ENCODE peak calls at places on chromosomes 12 and 14, in ten cellular contexts. One of them, this sample, is unnamed.

GRCh38 chr14:97777622-97778021 is 980.4 kb downstream of the VRK1 start:
- DNase-seq in fibroblast of the aortic adventitia: no peak
- DNase-seq in GM23338: no peak
- DNase-seq in A549: no peak
- DNase-seq in uterus: no peak
- DNase-seq in AG04450: no peak
- DNase-seq in upper lobe of right lung: no peak
- DNase-seq in brain microvascular endothelial cell: no peak
- DNase-seq in PC-9: no peak
- DNase-seq in fibroblast of villous mesenchyme: no peak
- DNase-seq in this sample: no peak

GRCh38 chr12:51822261-51822616 is 26.3 kb downstream of the FIGNL2 start:
- DNase-seq in fibroblast of villous mesenchyme: no peak
- DNase-seq in GM23338: no peak
- DNase-seq in upper lobe of right lung: no peak
- DNase-seq in fibroblast of the aortic adventitia: no peak
- DNase-seq in AG04450: no peak
- DNase-seq in PC-9: no peak
- DNase-seq in brain microvascular endothelial cell: no peak
- DNase-seq in A549: no peak
- DNase-seq in uterus: no peak
- DNase-seq in this sample: no peak

GRCh38 chr14:73802431-73803188 is 49.0 kb upstream of the PTGR2 start:
- DNase-seq in AG04450: no peak
- DNase-seq in uterus: no peak
- DNase-seq in A549: no peak
- DNase-seq in fibroblast of the aortic adventitia: no peak
- DNase-seq in fibroblast of villous mesenchyme: no peak
- DNase-seq in GM23338: peak; percentile 19
- DNase-seq in brain microvascular endothelial cell: no peak
- DNase-seq in PC-9: no peak
- DNase-seq in upper lobe of right lung: no peak
- DNase-seq in this sample: no peak

GRCh38 chr14:81464253-81465001 is 64.3 kb upstream of the STON2 start:
- DNase-seq in fibroblast of the aortic adventitia: peak; percentile 78
- DNase-seq in upper lobe of right lung: no peak
- DNase-seq in fibroblast of villous mesenchyme: peak; percentile 69
- DNase-seq in uterus: no peak
- DNase-seq in A549: peak; percentile 60
- DNase-seq in brain microvascular endothelial cell: peak; percentile 65
- DNase-seq in PC-9: no peak
- DNase-seq in GM23338: peak; percentile 80
- DNase-seq in AG04450: peak; percentile 30
- DNase-seq in this sample: peak; percentile 67

GRCh38 chr12:120000556-120000955 is 11.5 kb downstream of the BICDL1 start:
- DNase-seq in fibroblast of villous mesenchyme: no peak
- DNase-seq in fibroblast of the aortic adventitia: no peak
- DNase-seq in AG04450: no peak
- DNase-seq in brain microvascular endothelial cell: no peak
- DNase-seq in uterus: no peak
- DNase-seq in upper lobe of right lung: no peak
- DNase-seq in A549: no peak
- DNase-seq in PC-9: no peak
- DNase-seq in GM23338: no peak
- DNase-seq in this sample: no peak

GRCh38 chr14:21072102-21072501 is 2.0 kb downstream of the ARHGEF40 start:
- DNase-seq in AG04450: peak; percentile 44
- DNase-seq in fibroblast of the aortic adventitia: peak; percentile 95
- DNase-seq in fibroblast of villous mesenchyme: peak; percentile 66
- DNase-seq in upper lobe of right lung: no peak
- DNase-seq in PC-9: no peak
- DNase-seq in brain microvascular endothelial cell: peak; percentile 70
- DNase-seq in A549: peak; percentile 32
- DNase-seq in GM23338: peak; percentile 30
- DNase-seq in uterus: no peak
- DNase-seq in this sample: peak; percentile 83

GRCh38 chr12:109444263-109444662 is 32.8 kb downstream of the KCTD10 start:
- DNase-seq in AG04450: no peak
- DNase-seq in fibroblast of villous mesenchyme: no peak
- DNase-seq in A549: no peak
- DNase-seq in uterus: no peak
- DNase-seq in GM23338: no peak
- DNase-seq in upper lobe of right lung: no peak
- DNase-seq in PC-9: no peak
- DNase-seq in fibroblast of the aortic adventitia: no peak
- DNase-seq in brain microvascular endothelial cell: no peak
- DNase-seq in this sample: no peak

GRCh38 chr12:84413656-84414055 is 498.9 kb downstream of the SLC6A15 start:
- DNase-seq in upper lobe of right lung: no peak
- DNase-seq in AG04450: no peak
- DNase-seq in brain microvascular endothelial cell: no peak
- DNase-seq in GM23338: no peak
- DNase-seq in A549: no peak
- DNase-seq in fibroblast of villous mesenchyme: no peak
- DNase-seq in PC-9: no peak
- DNase-seq in fibroblast of the aortic adventitia: no peak
- DNase-seq in uterus: no peak
- DNase-seq in this sample: no peak

GRCh38 chr12:130633771-130634170 is 82.3 kb downstream of the RIMBP2 start:
- DNase-seq in brain microvascular endothelial cell: no peak
- DNase-seq in fibroblast of villous mesenchyme: no peak
- DNase-seq in A549: no peak
- DNase-seq in fibroblast of the aortic adventitia: no peak
- DNase-seq in PC-9: no peak
- DNase-seq in GM23338: peak; percentile 53
- DNase-seq in upper lobe of right lung: peak; percentile 63
- DNase-seq in uterus: no peak
- DNase-seq in AG04450: no peak
- DNase-seq in this sample: no peak

GRCh38 chr12:115306380-115306779 is 622.4 kb upstream of the TBX3 start:
- DNase-seq in AG04450: no peak
- DNase-seq in GM23338: no peak
- DNase-seq in upper lobe of right lung: no peak
- DNase-seq in brain microvascular endothelial cell: no peak
- DNase-seq in A549: no peak
- DNase-seq in PC-9: peak; percentile 54
- DNase-seq in fibroblast of villous mesenchyme: no peak
- DNase-seq in fibroblast of the aortic adventitia: no peak
- DNase-seq in uterus: no peak
- DNase-seq in this sample: no peak

GRCh38 chr14:103123634-103124500 is 606 bp downstream of the TNFAIP2 start:
- DNase-seq in GM23338: peak; percentile 70
- DNase-seq in fibroblast of the aortic adventitia: peak; percentile 34
- DNase-seq in A549: no peak
- DNase-seq in PC-9: peak; percentile 77
- DNase-seq in upper lobe of right lung: no peak
- DNase-seq in fibroblast of villous mesenchyme: peak; percentile 58
- DNase-seq in brain microvascular endothelial cell: no peak
- DNase-seq in AG04450: no peak
- DNase-seq in uterus: peak; percentile 74
- DNase-seq in this sample: peak; percentile 58

GRCh38 chr14:105138551-105139111 is 29.9 kb downstream of the JAG2 start:
- DNase-seq in PC-9: no peak
- DNase-seq in AG04450: no peak
- DNase-seq in brain microvascular endothelial cell: no peak
- DNase-seq in A549: no peak
- DNase-seq in upper lobe of right lung: no peak
- DNase-seq in fibroblast of the aortic adventitia: no peak
- DNase-seq in uterus: no peak
- DNase-seq in GM23338: no peak
- DNase-seq in fibroblast of villous mesenchyme: no peak
- DNase-seq in this sample: no peak

GRCh38 chr12:34126239-34126641 is 103.9 kb downstream of the ALG10 start:
- DNase-seq in GM23338: no peak
- DNase-seq in PC-9: no peak
- DNase-seq in fibroblast of villous mesenchyme: peak; percentile 0
- DNase-seq in brain microvascular endothelial cell: no peak
- DNase-seq in AG04450: no peak
- DNase-seq in fibroblast of the aortic adventitia: no peak
- DNase-seq in A549: no peak
- DNase-seq in uterus: no peak
- DNase-seq in upper lobe of right lung: no peak
- DNase-seq in this sample: no peak

GRCh38 chr12:122145505-122146330 is 28.3 kb downstream of the IL31 start:
- DNase-seq in fibroblast of the aortic adventitia: no peak
- DNase-seq in A549: no peak
- DNase-seq in GM23338: no peak
- DNase-seq in upper lobe of right lung: no peak
- DNase-seq in AG04450: no peak
- DNase-seq in brain microvascular endothelial cell: no peak
- DNase-seq in PC-9: no peak
- DNase-seq in uterus: no peak
- DNase-seq in fibroblast of villous mesenchyme: no peak
- DNase-seq in this sample: no peak

DNA sequence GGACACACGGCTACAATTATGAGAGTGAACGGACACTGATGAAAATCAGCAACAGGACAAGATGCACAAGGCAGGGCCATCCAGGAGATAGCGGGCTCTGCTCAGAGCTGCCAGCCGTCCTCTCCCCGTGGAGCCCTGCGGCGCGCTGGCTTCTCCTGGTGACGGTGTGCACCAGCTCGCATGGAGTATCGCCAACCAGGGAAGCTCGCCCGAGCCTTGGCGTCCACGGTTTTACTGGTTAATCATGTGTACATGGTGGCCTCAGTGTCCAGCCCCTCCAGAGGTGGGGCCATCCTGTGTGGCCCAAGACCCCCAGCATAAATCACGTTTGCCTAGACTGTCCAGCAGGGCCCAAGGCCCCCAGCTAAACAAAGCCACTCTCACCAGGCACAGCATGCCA is 31.2 kb upstream of the DYNC1H1 start:
- DNase-seq in upper lobe of right lung: no peak
- DNase-seq in AG04450: no peak
- DNase-seq in fibroblast of villous mesenchyme: no peak
- DNase-seq in PC-9: no peak
- DNase-seq in A549: no peak
- DNase-seq in uterus: no peak
- DNase-seq in brain microvascular endothelial cell: no peak
- DNase-seq in fibroblast of the aortic adventitia: no peak
- DNase-seq in GM23338: no peak
- DNase-seq in this sample: no peak
- H3K4me3 ChIP-seq in upper lobe of right lung: no peak overlapping the region
- H3K4me3 ChIP-seq in AG04450: no peak overlapping the region
- H3K4me3 ChIP-seq in fibroblast of villous mesenchyme: no peak overlapping the region
- H3K4me3 ChIP-seq in PC-9: no peak overlapping the region
- H3K4me3 ChIP-seq in A549: no peak overlapping the region
- H3K4me3 ChIP-seq in uterus: no peak overlapping the region
- H3K4me3 ChIP-seq in brain microvascular endothelial cell: no peak overlapping the region
- H3K4me3 ChIP-seq in fibroblast of the aortic adventitia: no peak overlapping the region
- H3K4me3 ChIP-seq in GM23338: no peak overlapping the region
- H3K4me3 ChIP-seq in this sample: no peak overlapping the region

GRCh38 chr14:57352771-57353170 is 37.6 kb upstream of the NAA30 start:
- DNase-seq in brain microvascular endothelial cell: no peak
- DNase-seq in AG04450: no peak
- DNase-seq in fibroblast of villous mesenchyme: no peak
- DNase-seq in GM23338: no peak
- DNase-seq in PC-9: no peak
- DNase-seq in uterus: no peak
- DNase-seq in fibroblast of the aortic adventitia: no peak
- DNase-seq in upper lobe of right lung: no peak
- DNase-seq in A549: no peak
- DNase-seq in this sample: no peak
- TF ChIP-seq CTCF in brain microvascular endothelial cell: no peak
- TF ChIP-seq CTCF in AG04450: no peak
- TF ChIP-seq CTCF in fibroblast of villous mesenchyme: no peak
- TF ChIP-seq CTCF in GM23338: no peak
- TF ChIP-seq CTCF in PC-9: no peak
- TF ChIP-seq CTCF in uterus: no peak
- TF ChIP-seq CTCF in fibroblast of the aortic adventitia: no peak
- TF ChIP-seq CTCF in upper lobe of right lung: no peak
- TF ChIP-seq CTCF in A549: no peak
- TF ChIP-seq CTCF in this sample: no peak

GRCh38 chr12:77122236-77122635 is 56.9 kb upstream of the E2F7 start:
- DNase-seq in PC-9: peak; percentile 60
- DNase-seq in upper lobe of right lung: no peak
- DNase-seq in uterus: no peak
- DNase-seq in AG04450: peak; percentile 76
- DNase-seq in GM23338: no peak
- DNase-seq in A549: no peak
- DNase-seq in fibroblast of villous mesenchyme: peak; percentile 89
- DNase-seq in brain microvascular endothelial cell: peak; percentile 98
- DNase-seq in fibroblast of the aortic adventitia: peak; percentile 98
- DNase-seq in this sample: peak; percentile 98

GRCh38 chr12:77122661-77123060 is 57.3 kb upstream of the E2F7 start:
- DNase-seq in AG04450: no peak
- DNase-seq in upper lobe of right lung: no peak
- DNase-seq in GM23338: no peak
- DNase-seq in uterus: no peak
- DNase-seq in brain microvascular endothelial cell: peak; percentile 26
- DNase-seq in PC-9: no peak
- DNase-seq in fibroblast of the aortic adventitia: peak; percentile 71
- DNase-seq in fibroblast of villous mesenchyme: no peak
- DNase-seq in A549: no peak
- DNase-seq in this sample: peak; percentile 47

GRCh38 chr12:77118696-77119095 is 53.3 kb upstream of the E2F7 start:
- DNase-seq in uterus: no peak
- DNase-seq in fibroblast of the aortic adventitia: no peak
- DNase-seq in fibroblast of villous mesenchyme: peak; percentile 59
- DNase-seq in upper lobe of right lung: no peak
- DNase-seq in GM23338: no peak
- DNase-seq in brain microvascular endothelial cell: peak; percentile 14
- DNase-seq in A549: no peak
- DNase-seq in AG04450: no peak
- DNase-seq in PC-9: no peak
- DNase-seq in this sample: peak; percentile 57

GRCh38 chr12:77120695-77121094 is 55.3 kb upstream of the E2F7 start:
- DNase-seq in AG04450: no peak
- DNase-seq in A549: no peak
- DNase-seq in GM23338: no peak
- DNase-seq in uterus: no peak
- DNase-seq in upper lobe of right lung: no peak
- DNase-seq in fibroblast of the aortic adventitia: peak; percentile 85
- DNase-seq in brain microvascular endothelial cell: peak; percentile 52
- DNase-seq in PC-9: no peak
- DNase-seq in fibroblast of villous mesenchyme: peak; percentile 49
- DNase-seq in this sample: peak; percentile 63

DNA sequence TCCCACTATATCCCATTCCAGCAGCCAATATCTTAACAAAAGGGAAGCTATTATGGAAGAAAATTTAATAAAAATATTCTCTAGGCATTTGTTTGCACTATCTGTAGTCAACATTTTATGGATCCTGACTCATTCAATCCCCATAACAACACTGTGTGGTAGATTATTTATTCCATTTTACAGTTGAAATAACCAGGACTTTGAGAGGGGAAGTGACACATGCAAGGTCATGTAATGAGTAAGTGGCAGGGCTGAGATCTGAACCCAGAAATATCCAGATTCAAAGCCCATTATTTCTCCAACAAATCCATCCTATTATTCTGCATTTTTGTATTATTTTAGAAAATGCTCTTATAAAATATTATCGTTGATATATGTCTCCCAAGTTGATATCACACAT is 54.8 kb upstream of the E2F7 start:
- DNase-seq in AG04450: no peak
- DNase-seq in upper lobe of right lung: no peak
- DNase-seq in GM23338: no peak
- DNase-seq in A549: no peak
- DNase-seq in uterus: no peak
- DNase-seq in fibroblast of villous mesenchyme: peak; percentile 45
- DNase-seq in brain microvascular endothelial cell: peak; percentile 69
- DNase-seq in fibroblast of the aortic adventitia: peak; percentile 55
- DNase-seq in PC-9: no peak
- DNase-seq in this sample: peak; percentile 87
- H3K4me3 ChIP-seq in AG04450: no peak overlapping the region
- H3K4me3 ChIP-seq in upper lobe of right lung: no peak overlapping the region
- H3K4me3 ChIP-seq in GM23338: no peak overlapping the region
- H3K4me3 ChIP-seq in A549: no peak overlapping the region
- H3K4me3 ChIP-seq in uterus: no peak overlapping the region
- H3K4me3 ChIP-seq in fibroblast of villous mesenchyme: no peak overlapping the region
- H3K4me3 ChIP-seq in brain microvascular endothelial cell: no peak overlapping the region
- H3K4me3 ChIP-seq in fibroblast of the aortic adventitia: no peak overlapping the region
- H3K4me3 ChIP-seq in PC-9: no peak overlapping the region
- H3K4me3 ChIP-seq in this sample: no peak overlapping the region

GRCh38 chr14:99527026-99527425 is 45.8 kb downstream of the CCNK start:
- DNase-seq in upper lobe of right lung: no peak
- DNase-seq in A549: no peak
- DNase-seq in AG04450: no peak
- DNase-seq in fibroblast of the aortic adventitia: no peak
- DNase-seq in fibroblast of villous mesenchyme: no peak
- DNase-seq in GM23338: no peak
- DNase-seq in PC-9: no peak
- DNase-seq in uterus: no peak
- DNase-seq in brain microvascular endothelial cell: no peak
- DNase-seq in this sample: no peak
- TF ChIP-seq CTCF in upper lobe of right lung: no peak
- TF ChIP-seq CTCF in A549: no peak
- TF ChIP-seq CTCF in AG04450: no peak
- TF ChIP-seq CTCF in fibroblast of the aortic adventitia: no peak
- TF ChIP-seq CTCF in fibroblast of villous mesenchyme: no peak
- TF ChIP-seq CTCF in GM23338: no peak
- TF ChIP-seq CTCF in PC-9: no peak
- TF ChIP-seq CTCF in uterus: no peak
- TF ChIP-seq CTCF in brain microvascular endothelial cell: no peak
- TF ChIP-seq CTCF in this sample: no peak